ENCODE peak calls at places on chromosomes 1 and 21, in six cellular contexts. B is progenitor cell of endocrine pancreas, O is naive B cell, G is RWPE2, S is NCI-H1105, K is mammary epithelial cell. Q is an unnamed sample.

GRCh38 chr1:113123737-113124136 is 50.7 kb downstream of the LRIG2 start:
- DNase-seq in K (no peak), G (no peak), S (no peak), O (no peak), B (no peak), Q (no peak)

GRCh38 chr1:246647113-246647512 is 77.1 kb upstream of the SCCPDH start:
- DNase-seq in K (no peak), G (no peak), B (peak; percentile 13), O (no peak), S (no peak), Q (no peak)

GRCh38 chr1:228073870-228074545 is 8.5 kb upstream of the ARF1 start:
- DNase-seq in G (no peak), S (peak; percentile 8), K (no peak), B (no peak), O (no peak), Q (no peak)

GRCh38 chr1:220544901-220545303 is 17.0 kb downstream of the MARK1 start:
- DNase-seq in G (no peak), O (no peak), B (no peak), S (no peak), K (no peak), Q (no peak)

GRCh38 chr1:54571803-54572202 is 23.8 kb downstream of the ACOT11 start:
- DNase-seq in S (no peak), B (no peak), O (no peak), G (no peak), K (no peak), Q (no peak)

GRCh38 chr1:24949331-24949881 is 19.3 kb upstream of the RUNX3 start:
- DNase-seq in G (no peak), B (no peak), S (no peak), K (peak; percentile 32), O (no peak), Q (no peak)

GRCh38 chr1:92804721-92805169 is 19.8 kb upstream of the EVI5 start:
- DNase-seq in G (peak; percentile 82), B (no peak), K (peak; percentile 92), O (peak; percentile 59), S (no peak), Q (no peak)

GRCh38 chr1:21651214-21652042 is 17.7 kb downstream of the RAP1GAP start:
- DNase-seq in O (no peak), K (peak; percentile 25), B (no peak), G (no peak), S (peak; percentile 52), Q (no peak)

GRCh38 chr1:99677416-99677815 is 31.5 kb downstream of the PALMD start:
- DNase-seq in B (no peak), K (no peak), O (no peak), S (no peak), G (no peak), Q (no peak)

GRCh38 chr21:41374867-41375533 is 13.2 kb downstream of the MX2 start:
- DNase-seq in B (no peak), O (no peak), S (no peak), G (no peak), K (peak; percentile 62), Q (no peak)

GRCh38 chr1:9078949-9079500 is 9.6 kb upstream of the SLC2A5 start:
- DNase-seq in G (no peak), S (no peak), O (no peak), K (no peak), B (no peak), Q (peak; percentile 72)

GRCh38 chr1:44251989-44252625 is 38.8 kb downstream of the DMAP1 start:
- DNase-seq in B (no peak), G (no peak), O (no peak), K (no peak), S (no peak), Q (no peak)

GRCh38 chr1:203440780-203441179 is 34.8 kb upstream of the PRELP start:
- DNase-seq in O (no peak), B (no peak), G (no peak), K (peak; percentile 30), S (peak; percentile 3), Q (no peak)

GRCh38 chr1:23177438-23178380 is 9.1 kb upstream of the LUZP1 start:
- DNase-seq in G (peak; percentile 75), S (peak; percentile 69), B (peak; percentile 63), O (peak; percentile 79), K (peak; percentile 69), Q (peak; percentile 94)

GRCh38 chr1:6648556-6648955 is 23.9 kb downstream of the THAP3 start:
- DNase-seq in G (no peak), K (no peak), O (no peak), B (no peak), S (no peak), Q (no peak)

GRCh38 chr1:180221461-180221860 is 8.6 kb upstream of the LHX4 start:
- DNase-seq in K (no peak), O (no peak), G (no peak), S (no peak), B (no peak), Q (no peak)

GRCh38 chr1:156471496-156472490 is 28.8 kb downstream of the MEF2D start:
- DNase-seq in B (no peak), K (no peak), O (no peak), G (no peak), S (peak; percentile 63), Q (peak; percentile 69)

GRCh38 chr1:59422921-59423575 is 126.2 kb downstream of the FGGY start:
- DNase-seq in S (no peak), O (no peak), G (no peak), K (no peak), B (no peak), Q (no peak)

GRCh38 chr1:66778266-66778665 is 22.8 kb downstream of the INSL5 start:
- DNase-seq in K (no peak), S (peak; percentile 84), B (no peak), O (no peak), G (no peak), Q (no peak)

GRCh38 chr1:233006582-233006981 is 56.2 kb downstream of the NTPCR start:
- DNase-seq in G (no peak), S (no peak), B (no peak), K (no peak), O (no peak), Q (no peak)

GRCh38 chr1:24905979-24906720 is 23.9 kb downstream of the RUNX3 start:
- DNase-seq in K (no peak), G (peak; percentile 54), B (no peak), O (no peak), S (no peak), Q (peak; percentile 82)

GRCh38 chr1:159752135-159752580 is 28.6 kb upstream of the DUSP23 start:
- DNase-seq in K (peak; percentile 33), O (no peak), S (no peak), G (peak; percentile 77), B (no peak), Q (no peak)

Q was measured in chondrocyte.